ENCODE peak calls at places on chromosomes 3 and 15, in eight cellular contexts. M is astrocyte of the cerebellum, J is lower leg skin, N is pancreas, S is cardiac muscle cell, D is keratinocyte, R is suprapubic skin, Y is left lung. P is an unnamed sample.

GRCh38 chr3:62374375-62374876 is 1.1 kb upstream of the FEZF2 start:
- DNase-seq in M (no peak), J (no peak), N (no peak), S (no peak), D (no peak), R (no peak), Y (no peak), P (no peak)

GRCh38 chr15:70264014-70264492 is 166.3 kb upstream of the TLE3 start:
- DNase-seq in M (peak), J (no peak), N (no peak), S (peak), D (no peak), R (no peak), Y (no peak), P (no peak)

GRCh38 chr3:127420355-127420655 is 132.5 kb upstream of the PRR20G start:
- DNase-seq in M (no peak), J (no peak), N (no peak), S (no peak), D (no peak), R (no peak), Y (no peak), P (no peak)

GRCh38 chr3:45219694-45220093 is 6.4 kb downstream of the TMEM158 start:
- DNase-seq in M (no peak), J (no peak), N (no peak), S (no peak), D (no peak), R (peak), Y (no peak), P (no peak)

GRCh38 chr3:105781871-105782270 is 86.9 kb downstream of the CBLB start:
- DNase-seq in M (no peak), J (no peak), N (no peak), S (no peak), D (no peak), R (no peak), Y (no peak), P (no peak)

GRCh38 chr15:77143191-77143590 is 72.3 kb upstream of the TSPAN3 start:
- DNase-seq in M (no peak), J (no peak), N (no peak), S (no peak), D (no peak), R (no peak), Y (no peak), P (no peak)

GRCh38 chr3:18122264-18122663 is 302.9 kb downstream of the SATB1 start:
- DNase-seq in M (no peak), J (no peak), N (no peak), S (no peak), D (no peak), R (no peak), Y (no peak), P (no peak)

GRCh38 chr3:108507887-108508286 is 2.5 kb downstream of the MYH15 start:
- DNase-seq in M (no peak), J (no peak), N (no peak), S (no peak), D (no peak), R (no peak), Y (no peak), P (no peak)

GRCh38 chr3:189270248-189270832 is 98.6 kb downstream of the TPRG1 start:
- DNase-seq in M (peak), J (no peak), N (peak), S (peak), D (peak), R (no peak), Y (peak), P (peak)

GRCh38 chr3:36696799-36697198 is 67.6 kb downstream of the DCLK3 start:
- DNase-seq in M (no peak), J (no peak), N (no peak), S (no peak), D (no peak), R (no peak), Y (no peak), P (no peak)

GRCh38 chr3:98877132-98877531 is 24.4 kb downstream of the DCBLD2 start:
- DNase-seq in M (no peak), J (no peak), N (no peak), S (no peak), D (no peak), R (no peak), Y (no peak), P (no peak)

GRCh38 chr3:107942244-107942643 is 148.6 kb downstream of the CD47 start:
- DNase-seq in M (no peak), J (no peak), N (no peak), S (no peak), D (no peak), R (no peak), Y (no peak), P (no peak)

GRCh38 chr3:187209501-187209900 is 12.2 kb downstream of the RTP1 start:
- DNase-seq in M (no peak), J (no peak), N (no peak), S (no peak), D (no peak), R (no peak), Y (no peak), P (no peak)

GRCh38 chr3:72810659-72811434 is 37.4 kb downstream of the SHQ1 start:
- DNase-seq in M (no peak), J (no peak), N (no peak), S (no peak), D (no peak), R (no peak), Y (no peak), P (no peak)

GRCh38 chr3:84960581-84960980 is 1.8 kb downstream of the CADM2 start:
- DNase-seq in M (no peak), J (no peak), N (no peak), S (no peak), D (no peak), R (no peak), Y (no peak), P (no peak)

GRCh38 chr15:76340802-76341365 is 4.3 kb downstream of the ISL2 start:
- DNase-seq in M (no peak), J (peak), N (no peak), S (peak), D (no peak), R (no peak), Y (no peak), P (no peak)

GRCh38 chr15:80494311-80494710 is 90.1 kb downstream of the ARNT2 start:
- DNase-seq in M (peak), J (peak), N (no peak), S (no peak), D (peak), R (no peak), Y (no peak), P (peak)

GRCh38 chr15:66863382-66864085 is 161.5 kb downstream of the SMAD6 start:
- DNase-seq in M (no peak), J (peak), N (no peak), S (no peak), D (no peak), R (no peak), Y (no peak), P (no peak)

GRCh38 chr3:98961161-98962155 is 60.0 kb upstream of the DCBLD2 start:
- DNase-seq in M (peak), J (no peak), N (no peak), S (no peak), D (no peak), R (no peak), Y (no peak), P (peak)

GRCh38 chr3:8451696-8452095 is 49.9 kb upstream of the LMCD1 start:
- DNase-seq in M (no peak), J (no peak), N (no peak), S (no peak), D (no peak), R (no peak), Y (no peak), P (no peak)

GRCh38 chr3:182172534-182172933 is 460.8 kb downstream of the SOX2 start:
- DNase-seq in M (no peak), J (no peak), N (no peak), S (no peak), D (no peak), R (no peak), Y (no peak), P (no peak)

GRCh38 chr3:39433642-39434041 is 27.1 kb downstream of the RPSA start:
- DNase-seq in M (peak), J (no peak), N (no peak), S (no peak), D (no peak), R (no peak), Y (no peak), P (no peak)

GRCh38 chr15:49521802-49522201 is 98.8 kb downstream of the FGF7 start:
- DNase-seq in M (no peak), J (no peak), N (no peak), S (no peak), D (no peak), R (no peak), Y (no peak), P (no peak)
- TF ChIP-seq CTCF in M (peak), J (no peak), N (no peak), S (no peak), D (peak), R (no peak), Y (no peak), P (peak)

GRCh38 chr15:31456329-31457060 is 129.9 kb downstream of the KLF13 start:
- DNase-seq in M (no peak), J (peak), N (no peak), S (no peak), D (no peak), R (peak), Y (peak), P (no peak)

GRCh38 chr15:31457631-31458526 is 131.2 kb downstream of the KLF13 start:
- DNase-seq in M (peak), J (peak), N (no peak), S (no peak), D (peak), R (peak), Y (no peak), P (peak)

GRCh38 chr15:31459011-31459748 is 132.5 kb downstream of the KLF13 start:
- DNase-seq in M (no peak), J (peak), N (no peak), S (no peak), D (peak), R (peak), Y (no peak), P (no peak)

GRCh38 chr15:31457161-31457560 is 130.5 kb downstream of the KLF13 start:
- DNase-seq in M (no peak), J (peak), N (no peak), S (no peak), D (peak), R (peak), Y (no peak), P (no peak)

GRCh38 chr15:31458591-31458990 is 132.0 kb downstream of the KLF13 start:
- DNase-seq in M (no peak), J (no peak), N (no peak), S (no peak), D (no peak), R (peak), Y (no peak), P (no peak)
- H3K4me3 ChIP-seq in M (no peak), J (no peak), N (no peak), S (no peak), D (no peak), R (no peak), Y (no peak), P (no peak)

GRCh38 chr3:24521306-24522154 is 26.9 kb upstream of the THRB start:
- DNase-seq in M (no peak), J (peak), N (peak), S (peak), D (no peak), R (peak), Y (peak), P (no peak)
- TF ChIP-seq CTCF in M (no peak), J (no peak), N (no peak), S (peak), D (no peak), R (no peak), Y (no peak), P (no peak)

GRCh38 chr3:128617270-128617556 is 33.4 kb downstream of the RPN1 start:
- DNase-seq in M (no peak), J (no peak), N (no peak), S (no peak), D (no peak), R (no peak), Y (no peak), P (no peak)

GRCh38 chr3:128617557-128618397 is 32.8 kb downstream of the RPN1 start:
- DNase-seq in M (peak), J (peak), N (peak), S (peak), D (peak), R (peak), Y (peak), P (peak)

GRCh38 chr3:128619146-128619890 is 31.3 kb downstream of the RPN1 start:
- DNase-seq in M (no peak), J (no peak), N (no peak), S (no peak), D (peak), R (no peak), Y (no peak), P (peak)

GRCh38 chr3:128618398-128618726 is 32.3 kb downstream of the RPN1 start:
- DNase-seq in M (no peak), J (no peak), N (no peak), S (no peak), D (no peak), R (no peak), Y (no peak), P (no peak)

DNA sequence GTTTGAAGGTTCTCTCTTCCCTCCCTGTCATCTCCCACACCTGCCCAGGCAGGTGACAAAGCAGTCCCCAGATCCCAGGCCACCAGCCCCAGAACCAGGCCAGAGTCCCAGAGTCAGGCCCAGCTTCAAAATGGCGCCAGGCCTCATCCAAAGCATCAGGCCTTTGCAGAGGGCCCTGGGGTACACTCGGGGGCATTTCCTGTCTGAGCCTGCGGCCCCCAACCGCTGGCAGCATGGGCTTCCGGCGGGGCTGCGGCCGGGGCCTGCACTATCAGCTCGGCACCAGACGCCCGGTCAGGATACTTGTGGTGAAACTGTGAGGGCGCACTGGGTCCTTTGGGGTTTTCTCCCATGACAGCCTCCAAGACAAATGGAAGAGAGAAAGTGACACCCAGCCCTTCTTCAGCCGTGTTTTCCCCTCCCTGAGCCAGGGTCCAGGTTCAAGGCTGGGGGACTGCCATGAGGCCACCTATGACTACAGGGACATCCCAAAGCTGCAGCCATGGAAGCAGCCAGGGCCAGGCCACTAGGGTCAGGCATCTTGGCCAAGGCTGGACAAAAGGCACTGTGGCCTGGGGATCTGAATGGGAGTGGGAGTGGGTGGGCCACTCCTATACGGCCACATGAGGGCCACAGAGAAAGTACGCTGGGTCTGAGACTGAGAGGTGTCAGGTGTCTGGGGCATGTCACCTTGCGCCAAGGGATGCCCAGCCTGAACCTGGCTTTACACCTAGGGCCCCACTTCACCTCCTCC is 33.9 kb downstream of the RPN1 start:
- DNase-seq in M (no peak), J (peak), N (no peak), S (no peak), D (no peak), R (no peak), Y (no peak), P (no peak)
- H3K4me3 ChIP-seq in M (peak), J (no peak), N (peak), S (no peak), D (no peak), R (peak), Y (no peak), P (no peak)

GRCh38 chr15:41930221-41930866 is 36.5 kb upstream of the SPTBN5 start:
- DNase-seq in M (peak), J (no peak), N (no peak), S (no peak), D (no peak), R (no peak), Y (peak), P (no peak)
- TF ChIP-seq CTCF in M (no peak), J (no peak), N (no peak), S (peak), D (no peak), R (peak), Y (no peak), P (peak)

GRCh38 chr15:78405336-78405924 is 32.6 kb upstream of the IREB2 start:
- DNase-seq in M (no peak), J (no peak), N (no peak), S (no peak), D (no peak), R (no peak), Y (no peak), P (no peak)
- H3K4me3 ChIP-seq in M (no peak), J (no peak), N (no peak), S (no peak), D (no peak), R (no peak), Y (no peak), P (no peak)

DNA sequence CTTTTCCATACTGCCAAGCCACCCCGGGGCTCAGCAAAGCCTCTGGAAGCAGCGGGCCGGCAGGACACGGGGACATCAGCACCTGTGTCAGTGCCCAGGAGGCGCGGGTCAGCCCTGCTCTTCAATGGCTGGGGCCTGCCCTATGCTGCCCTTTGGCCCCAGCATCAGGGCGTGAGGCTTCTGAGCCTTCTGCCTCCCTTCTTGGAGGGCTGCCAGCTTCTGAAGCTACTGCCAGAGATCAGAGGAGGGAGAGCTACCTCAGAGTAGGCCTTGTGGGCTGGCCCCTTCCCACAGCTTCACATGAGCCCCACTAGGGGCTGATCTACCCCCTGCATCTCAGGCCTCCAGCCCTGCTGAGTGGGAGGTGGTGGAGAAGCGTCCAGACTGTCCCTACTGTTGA is 13.0 kb upstream of the TMEM115 start:
- DNase-seq in M (no peak), J (no peak), N (no peak), S (peak), D (no peak), R (no peak), Y (no peak), P (no peak)
- TF ChIP-seq CTCF in M (no peak), J (no peak), N (no peak), S (no peak), D (no peak), R (no peak), Y (no peak), P (no peak)

DNA sequence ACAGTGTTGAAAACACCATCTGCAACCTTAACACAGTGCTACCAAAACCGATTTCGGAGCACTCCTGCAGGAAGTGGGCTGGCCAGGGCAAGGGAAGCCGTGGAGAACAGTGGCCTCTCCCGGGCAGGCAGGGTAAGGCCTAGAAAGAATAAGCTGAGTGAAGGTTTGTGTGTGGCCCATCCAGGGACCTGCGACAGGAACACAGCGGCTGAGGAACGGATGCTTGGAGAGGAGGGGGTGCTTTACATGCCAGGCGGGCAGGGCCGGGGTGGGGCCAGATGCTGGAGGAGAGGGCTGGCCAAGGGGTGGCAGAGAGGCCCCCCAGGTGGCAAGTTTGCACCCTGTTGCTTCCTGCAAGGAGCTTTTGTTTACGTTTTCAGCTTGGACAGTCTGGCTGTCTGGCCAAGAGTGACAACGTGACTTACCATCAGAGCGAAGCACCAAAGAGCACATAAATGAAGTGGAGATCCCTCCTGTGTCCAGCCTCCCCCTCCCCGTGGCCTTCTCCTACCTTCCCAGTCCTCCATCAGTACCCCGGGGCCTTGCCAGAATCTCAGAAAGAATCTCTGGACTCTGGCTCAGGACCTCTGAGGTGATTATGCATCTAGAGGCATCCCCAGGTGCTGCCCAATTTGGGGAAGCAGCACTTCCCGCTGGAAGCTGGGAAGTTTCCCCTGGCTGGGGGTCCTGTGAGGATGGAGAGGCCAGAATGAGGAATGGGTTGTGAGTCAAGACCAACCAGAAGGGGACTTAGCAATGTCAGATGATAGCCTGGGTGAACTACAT is 156.4 kb downstream of the PGPEP1L start:
- DNase-seq in M (no peak), J (peak), N (peak), S (peak), D (no peak), R (peak), Y (peak), P (no peak)
- H3K4me3 ChIP-seq in M (peak), J (no peak), N (no peak), S (no peak), D (no peak), R (peak), Y (no peak), P (peak)